ENCODE peak calls at places on chromosomes 3 and 15, in seven cellular contexts. H is CD8-positive, alpha-beta T cell; N is A549; X is mesenchymal stem cell; C is CD4-positive, alpha-beta memory T cell; P is OCI-LY7; W is heart right ventricle. V is an unnamed sample. For H3K4me1, the result is how much of the 10 kb centered on the place peaks cover.

GRCh38 chr15:92879949-92880725 is 20.0 kb upstream of the CHD2 start:
- DNase-seq in C (no peak), N (no peak), X (no peak), H (no peak), W (no peak), P (peak), V (peak)

GRCh38 chr15:75203017-75203907 is 1.6 kb downstream of the C15orf39 start:
- DNase-seq in N (peak), H (no peak), W (peak), C (no peak), X (peak), P (peak), V (no peak)

GRCh38 chr3:112638327-112639020 is 2.5 kb downstream of the CCDC80 start:
- DNase-seq in H (no peak), P (no peak), W (no peak), C (no peak), X (no peak), N (no peak), V (no peak)

GRCh38 chr3:32467333-32468070 is 35.1 kb downstream of the CMTM6 start:
- DNase-seq in C (peak), H (peak), N (peak), P (peak), X (peak), W (peak), V (peak)

GRCh38 chr3:170387952-170388351 is 30.4 kb downstream of the SKIL start:
- DNase-seq in N (no peak), C (no peak), X (peak), P (no peak), H (no peak), W (no peak), V (no peak)

GRCh38 chr15:98715401-98715800 is 67.1 kb downstream of the IGF1R start:
- DNase-seq in X (no peak), H (no peak), C (no peak), W (no peak), P (no peak), N (no peak), V (no peak)

GRCh38 chr15:69951511-69952209 is 146.1 kb downstream of the TLE3 start:
- DNase-seq in N (no peak), X (peak), C (no peak), W (no peak), P (no peak), H (no peak), V (no peak)

GRCh38 chr3:181383760-181384159 is 328.0 kb upstream of the SOX2 start:
- DNase-seq in N (no peak), X (no peak), C (no peak), P (peak), H (no peak), W (no peak), V (no peak)

GRCh38 chr15:50256188-50257041 is 9.1 kb downstream of the HDC start:
- DNase-seq in W (no peak), P (no peak), H (no peak), C (no peak), X (peak), N (no peak), V (no peak)
- H3K4me1 ChIP-seq in W (under half), P (under half), H (under half), C (under half), X (under half), N (under half), V (under half)

GRCh38 chr15:67403428-67403827 is 117.5 kb upstream of the C15orf61 start:
- DNase-seq in H (no peak), N (no peak), P (no peak), X (no peak), C (no peak), W (no peak), V (no peak)
- H3K27ac ChIP-seq in H (no peak), N (no peak), P (no peak), X (no peak), C (no peak), W (no peak), V (no peak)

GRCh38 chr3:120440001-120440703 is 10.6 kb downstream of the FSTL1 start:
- DNase-seq in P (no peak), H (no peak), C (no peak), N (no peak), X (peak), W (no peak), V (no peak)
- H3K4me1 ChIP-seq in P (under half), H (under half), C (under half), N (half or more), X (under half), W (half or more), V (under half)

GRCh38 chr15:55266547-55266946 is 23.1 kb downstream of the RAB27A start:
- DNase-seq in N (no peak), W (no peak), X (no peak), P (no peak), C (no peak), H (no peak), V (no peak)
- H3K27ac ChIP-seq in N (no peak), W (no peak), X (no peak), P (no peak), C (peak), H (peak), V (peak)

GRCh38 chr15:96324192-96324895 is 6.2 kb upstream of the NR2F2 start:
- DNase-seq in X (peak), P (no peak), C (no peak), H (no peak), N (no peak), W (no peak), V (no peak)
- H3K4me1 ChIP-seq in X (under half), P (under half), C (under half), H (under half), N (under half), W (under half), V (under half)

GRCh38 chr15:53835309-53835708 is 75.8 kb upstream of the WDR72 start:
- DNase-seq in C (no peak), W (no peak), P (no peak), N (no peak), H (no peak), X (no peak), V (no peak)

GRCh38 chr15:53833134-53833624 is 73.7 kb upstream of the WDR72 start:
- DNase-seq in X (no peak), N (no peak), C (no peak), W (peak), H (no peak), P (no peak), V (no peak)

GRCh38 chr15:53836618-53837017 is 77.2 kb upstream of the WDR72 start:
- DNase-seq in N (no peak), W (no peak), H (no peak), C (no peak), X (no peak), P (no peak), V (no peak)

GRCh38 chr15:53831907-53832793 is 72.7 kb upstream of the WDR72 start:
- DNase-seq in C (no peak), P (no peak), W (no peak), X (no peak), H (no peak), N (no peak), V (no peak)

GRCh38 chr15:53834214-53834613 is 74.8 kb upstream of the WDR72 start:
- DNase-seq in N (no peak), W (no peak), C (no peak), H (no peak), P (no peak), X (no peak), V (no peak)
- H3K27ac ChIP-seq in N (peak), W (no peak), C (no peak), H (no peak), P (no peak), X (peak), V (no peak)

V was measured in naive thymus-derived CD4-positive, alpha-beta T cell.